ENCODE peak calls at places on chromosomes 13 and 19, in eight cellular contexts. Q is fibroblast of mammary gland, L is cardiac muscle cell, Y is brain microvascular endothelial cell, Z is cardiac fibroblast, E is Peyer's patch, F is lower lobe of right lung, P is ascending aorta. C is an unnamed sample.

GRCh38 chr13:77000475-77000874 is 8.6 kb downstream of the CLN5 start:
- DNase-seq in L (no peak), E (no peak), P (no peak), Z (peak; percentile 78), F (no peak), Y (no peak), Q (no peak), C (no peak)

GRCh38 chr19:44775676-44776240 is 1.9 kb upstream of the CBLC start:
- DNase-seq in Y (no peak), Q (no peak), P (no peak), Z (no peak), E (no peak), F (no peak), L (no peak), C (no peak)

GRCh38 chr19:47492571-47493377 is 8.8 kb upstream of the KPTN start:
- DNase-seq in L (no peak), Q (no peak), Z (no peak), P (no peak), Y (no peak), F (no peak), E (no peak), C (no peak)

GRCh38 chr19:48635966-48636858 is 967 bp downstream of the DBP start:
- DNase-seq in Z (no peak), P (peak; percentile 71), Y (no peak), L (peak; percentile 36), Q (no peak), E (no peak), F (no peak), C (no peak)

GRCh38 chr19:44212865-44213346 is 574 bp downstream of the ZNF227 start:
- DNase-seq in Q (peak; percentile 59), E (no peak), F (no peak), P (no peak), L (no peak), Y (peak; percentile 6), Z (peak; percentile 31), C (peak; percentile 40)

GRCh38 chr13:102642475-102642874 is 45.7 kb downstream of the TPP2 start:
- DNase-seq in Z (peak; percentile 10), L (no peak), P (peak; percentile 67), Y (no peak), F (peak; percentile 57), Q (peak; percentile 21), E (no peak), C (peak; percentile 27)

GRCh38 chr13:33610471-33611015 is 207.4 kb upstream of the RFC3 start:
- DNase-seq in L (no peak), Q (no peak), F (peak; percentile 52), Y (no peak), P (peak; percentile 84), Z (peak; percentile 44), E (peak; percentile 57), C (peak; percentile 21)

GRCh38 chr13:40434516-40435397 is 231.7 kb downstream of the FOXO1 start:
- DNase-seq in Z (no peak), L (no peak), Y (no peak), F (no peak), E (no peak), P (no peak), Q (no peak), C (no peak)

GRCh38 chr19:16601378-16602052 is 26.5 kb downstream of the MED26 start:
- DNase-seq in P (no peak), Q (no peak), Y (no peak), F (no peak), L (no peak), Z (no peak), E (no peak), C (no peak)

GRCh38 chr13:26229080-26229615 is 7.0 kb upstream of the RNF6 start:
- DNase-seq in Q (no peak), Y (no peak), Z (no peak), P (no peak), L (no peak), F (no peak), E (no peak), C (no peak)

GRCh38 chr19:36605101-36605838 is at the start of gene ZNF382:
- DNase-seq in E (peak; percentile 84), P (peak; percentile 68), L (peak; percentile 87), F (peak; percentile 83), Z (peak; percentile 69), Y (peak; percentile 43), Q (peak; percentile 61), C (peak; percentile 51)

GRCh38 chr19:51703655-51704515 is 10.8 kb downstream of the SPACA6 start:
- DNase-seq in Q (peak; percentile 88), L (peak; percentile 96), Z (peak; percentile 97), Y (peak; percentile 93), F (peak; percentile 99), E (peak; percentile 99), P (peak; percentile 99), C (peak; percentile 95)

GRCh38 chr19:10587022-10587838 is at the start of gene AP1M2:
- DNase-seq in L (no peak), Q (no peak), P (no peak), F (peak; percentile 73), Z (no peak), E (peak; percentile 76), Y (no peak), C (peak; percentile 86)

GRCh38 chr19:853014-853553 is 981 bp downstream of the ELANE start:
- DNase-seq in L (no peak), Z (no peak), F (no peak), P (no peak), Y (no peak), Q (no peak), E (no peak), C (no peak)

GRCh38 chr13:76693086-76693485 is 193.1 kb downstream of the KCTD12 start:
- DNase-seq in L (no peak), F (no peak), Y (no peak), E (no peak), Q (no peak), P (no peak), Z (no peak), C (no peak)

GRCh38 chr19:35143818-35144217 is 763 bp downstream of the FXYD7 start:
- DNase-seq in P (no peak), L (no peak), E (no peak), F (no peak), Z (no peak), Q (no peak), Y (no peak), C (no peak)

GRCh38 chr13:37947419-37948140 is 78.0 kb upstream of the TRPC4 start:
- DNase-seq in P (no peak), F (no peak), Q (no peak), L (no peak), E (no peak), Y (no peak), Z (no peak), C (no peak)

GRCh38 chr13:53782400-53783030 is 753.9 kb downstream of the OLFM4 start:
- DNase-seq in Q (peak; percentile 46), Z (peak; percentile 62), L (peak; percentile 84), P (no peak), F (no peak), E (no peak), Y (peak; percentile 15), C (peak; percentile 61)

GRCh38 chr13:113001251-113002140 is 32.5 kb downstream of the MCF2L start:
- DNase-seq in E (no peak), F (peak; percentile 74), Q (no peak), Y (peak; percentile 5), L (peak; percentile 91), P (no peak), Z (peak; percentile 17), C (no peak)

DNA sequence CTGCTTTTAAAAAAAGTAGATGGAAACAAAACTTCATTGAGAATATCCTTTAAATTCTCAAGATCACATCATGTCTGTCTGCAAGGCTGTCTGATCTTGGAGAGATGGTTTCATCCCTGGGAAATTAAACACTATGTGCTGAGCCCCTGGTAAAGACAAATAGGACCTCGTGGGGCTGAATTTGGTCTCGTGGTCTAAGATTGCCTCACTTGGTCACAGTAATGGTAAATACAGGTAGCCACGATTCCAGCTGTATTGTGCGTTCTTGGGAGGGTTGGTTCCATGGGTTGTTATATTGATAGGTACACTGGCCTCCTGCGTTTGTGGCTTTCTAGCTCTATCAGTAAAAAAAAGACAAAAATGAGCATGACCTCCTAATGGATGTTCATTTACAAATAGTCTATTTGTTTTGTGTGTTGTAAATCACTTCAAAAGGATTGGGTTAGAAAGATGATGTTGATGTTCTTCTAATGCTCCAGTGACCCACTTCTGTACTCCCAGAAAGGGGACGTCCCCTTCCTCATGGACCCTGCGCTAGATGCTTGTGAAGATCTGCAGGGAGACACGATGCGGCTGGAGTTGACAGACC is 1.7 kb downstream of the CEBPG start:
- DNase-seq in E (peak; percentile 31), L (no peak), Z (no peak), P (no peak), Q (no peak), F (no peak), Y (no peak), C (no peak)
- H3K4me3 ChIP-seq in E (no peak overlapping the region), L (no peak overlapping the region), Z (no peak overlapping the region), P (peak overlapping the region; percentile 87), Q (no peak overlapping the region), F (peak overlapping the region; percentile 70), Y (no peak overlapping the region), C (peak overlapping the region; percentile 63)

DNA sequence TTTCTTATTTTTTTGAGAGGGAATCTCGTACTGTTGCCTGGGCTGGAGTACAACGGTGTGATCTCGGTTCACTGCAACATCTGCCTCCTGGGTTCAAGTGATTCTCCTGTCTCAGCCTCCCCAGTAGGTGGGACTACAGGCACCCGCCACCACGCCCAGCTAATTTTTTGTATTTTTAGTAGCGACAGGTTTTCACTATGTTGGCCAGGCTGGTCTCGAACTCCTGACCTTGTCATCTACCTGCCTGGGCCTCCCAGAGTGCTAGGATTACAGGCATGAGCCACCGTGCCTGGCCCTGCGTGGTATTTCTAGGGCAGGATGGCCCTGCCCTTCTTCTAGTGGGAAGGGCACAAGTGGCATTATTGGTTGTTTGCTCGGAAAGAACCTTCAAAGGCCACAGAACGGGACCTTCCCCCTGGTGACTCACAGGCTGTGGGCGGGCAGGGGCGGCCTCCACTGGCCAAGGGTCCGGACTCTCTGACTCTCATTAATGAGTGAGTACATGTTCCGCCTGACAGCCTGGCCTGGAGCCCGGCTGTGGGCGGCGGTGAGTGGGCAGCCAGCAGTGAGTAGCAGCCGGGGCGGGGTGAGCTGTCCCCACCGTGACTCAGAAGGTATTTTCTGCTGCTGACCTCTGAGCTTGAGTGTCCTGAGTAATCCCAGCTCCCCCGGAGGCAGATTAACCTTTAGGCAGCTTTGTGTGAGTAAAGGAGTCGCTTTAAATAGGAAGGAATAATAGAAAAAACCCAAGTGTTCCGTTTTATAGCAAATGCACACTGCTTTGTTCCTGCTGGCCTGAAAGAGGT is 5.1 kb downstream of the DOT1L start:
- DNase-seq in L (peak; percentile 88), E (peak; percentile 96), Q (peak; percentile 99), F (peak; percentile 98), Z (peak; percentile 98), Y (peak; percentile 98), P (peak; percentile 100), C (peak; percentile 98)
- TF ChIP-seq CTCF in L (no peak), E (no peak), Q (no peak), F (no peak), Z (no peak), Y (no peak), P (no peak), C (no peak)

GRCh38 chr13:114236224-114236623 is 1.5 kb downstream of the CDC16 start:
- DNase-seq in Z (no peak), E (no peak), F (no peak), L (no peak), Y (no peak), P (no peak), Q (no peak), C (no peak)
- H3K4me3 ChIP-seq in Z (peak overlapping the region; percentile 90), E (no peak overlapping the region), F (peak overlapping the region; percentile 99), L (peak overlapping the region; percentile 97), Y (peak overlapping the region; percentile 88), P (peak overlapping the region; percentile 91), Q (peak overlapping the region; percentile 61), C (peak overlapping the region; percentile 81)

DNA sequence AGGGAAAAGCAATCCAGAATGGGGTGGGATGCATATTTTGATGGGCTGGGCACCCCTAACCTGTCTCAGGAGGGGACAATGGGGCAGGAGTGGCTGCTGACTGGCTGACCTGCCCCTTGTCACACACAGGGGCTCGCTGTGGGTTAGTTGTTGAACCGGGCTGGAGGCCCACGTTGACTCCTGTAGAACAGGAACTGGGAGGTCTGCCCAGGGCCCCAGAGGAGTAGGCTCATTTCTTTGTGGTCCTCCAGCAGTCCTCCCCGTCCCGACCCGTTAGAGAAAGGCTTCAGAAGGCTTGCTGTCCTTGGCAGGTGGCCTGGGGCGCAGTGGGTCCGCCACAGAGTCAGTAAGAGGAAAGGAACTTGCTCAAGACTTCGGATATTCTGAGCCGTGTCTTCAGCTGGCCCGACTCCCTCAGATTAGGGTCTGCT is 70.1 kb downstream of the COL4A1 start:
- DNase-seq in Z (peak; percentile 49), E (no peak), Q (no peak), F (no peak), L (no peak), P (peak; percentile 80), Y (no peak), C (no peak)
- TF ChIP-seq CTCF in Z (no peak), E (no peak), Q (no peak), F (no peak), L (no peak), P (no peak), Y (no peak), C (no peak)